ENCODE peak calls at places on chromosomes 4 and X, in nine cellular contexts. One of them, this sample, is unnamed.

GRCh38 chr4:162645381-162645780 is 481.6 kb upstream of the FSTL5 start:
- DNase-seq in AG04449: no peak
- DNase-seq in type B pancreatic cell: no peak
- DNase-seq in suprapubic skin: no peak
- DNase-seq in cardiac fibroblast: peak
- DNase-seq in K562: no peak
- DNase-seq in heart left ventricle: no peak
- DNase-seq in nephron progenitor cell: no peak
- DNase-seq in OCI-LY7: no peak
- DNase-seq in this sample: no peak

GRCh38 chr4:100414016-100414790 is 103.6 kb downstream of the EMCN start:
- DNase-seq in type B pancreatic cell: no peak
- DNase-seq in cardiac fibroblast: no peak
- DNase-seq in OCI-LY7: no peak
- DNase-seq in heart left ventricle: no peak
- DNase-seq in AG04449: no peak
- DNase-seq in suprapubic skin: no peak
- DNase-seq in nephron progenitor cell: no peak
- DNase-seq in K562: no peak
- DNase-seq in this sample: no peak

GRCh38 chr4:159434496-159435241 is 331.8 kb downstream of the RAPGEF2 start:
- DNase-seq in nephron progenitor cell: no peak
- DNase-seq in AG04449: no peak
- DNase-seq in K562: no peak
- DNase-seq in OCI-LY7: no peak
- DNase-seq in heart left ventricle: no peak
- DNase-seq in type B pancreatic cell: no peak
- DNase-seq in suprapubic skin: no peak
- DNase-seq in cardiac fibroblast: peak
- DNase-seq in this sample: no peak

GRCh38 chr4:174764105-174764729 is 64.8 kb downstream of the GLRA3 start:
- DNase-seq in K562: peak
- DNase-seq in nephron progenitor cell: no peak
- DNase-seq in suprapubic skin: no peak
- DNase-seq in heart left ventricle: no peak
- DNase-seq in cardiac fibroblast: peak
- DNase-seq in AG04449: peak
- DNase-seq in OCI-LY7: peak
- DNase-seq in type B pancreatic cell: no peak
- DNase-seq in this sample: no peak

GRCh38 chrX:23390979-23391378 is 56.3 kb downstream of the PTCHD1 start:
- DNase-seq in AG04449: no peak
- DNase-seq in type B pancreatic cell: no peak
- DNase-seq in heart left ventricle: no peak
- DNase-seq in cardiac fibroblast: no peak
- DNase-seq in OCI-LY7: no peak
- DNase-seq in suprapubic skin: no peak
- DNase-seq in K562: no peak
- DNase-seq in nephron progenitor cell: no peak
- DNase-seq in this sample: no peak

GRCh38 chr4:1983053-1983845 is 25.5 kb downstream of the NELFA start:
- DNase-seq in heart left ventricle: no peak
- DNase-seq in OCI-LY7: no peak
- DNase-seq in K562: no peak
- DNase-seq in type B pancreatic cell: no peak
- DNase-seq in nephron progenitor cell: no peak
- DNase-seq in AG04449: no peak
- DNase-seq in suprapubic skin: no peak
- DNase-seq in cardiac fibroblast: no peak
- DNase-seq in this sample: no peak

GRCh38 chr4:2254665-2255500 is 7.0 kb downstream of the MXD4 start:
- DNase-seq in cardiac fibroblast: no peak
- DNase-seq in suprapubic skin: peak
- DNase-seq in heart left ventricle: peak
- DNase-seq in type B pancreatic cell: no peak
- DNase-seq in K562: no peak
- DNase-seq in AG04449: no peak
- DNase-seq in OCI-LY7: no peak
- DNase-seq in nephron progenitor cell: no peak
- DNase-seq in this sample: no peak

GRCh38 chrX:125340508-125340907 is 20.8 kb downstream of the TEX13C start:
- DNase-seq in K562: peak
- DNase-seq in AG04449: no peak
- DNase-seq in type B pancreatic cell: no peak
- DNase-seq in suprapubic skin: no peak
- DNase-seq in cardiac fibroblast: no peak
- DNase-seq in heart left ventricle: no peak
- DNase-seq in nephron progenitor cell: no peak
- DNase-seq in OCI-LY7: no peak
- DNase-seq in this sample: no peak

GRCh38 chr4:138919094-138919936 is 96.3 kb upstream of the NOCT start:
- DNase-seq in K562: peak
- DNase-seq in heart left ventricle: peak
- DNase-seq in OCI-LY7: peak
- DNase-seq in nephron progenitor cell: peak
- DNase-seq in AG04449: no peak
- DNase-seq in type B pancreatic cell: peak
- DNase-seq in cardiac fibroblast: peak
- DNase-seq in suprapubic skin: no peak
- DNase-seq in this sample: peak

GRCh38 chr4:69617083-69617694 is 22.3 kb downstream of the UGT2A2 start:
- DNase-seq in K562: peak
- DNase-seq in suprapubic skin: no peak
- DNase-seq in heart left ventricle: no peak
- DNase-seq in AG04449: no peak
- DNase-seq in OCI-LY7: peak
- DNase-seq in nephron progenitor cell: no peak
- DNase-seq in type B pancreatic cell: no peak
- DNase-seq in cardiac fibroblast: peak
- DNase-seq in this sample: no peak

GRCh38 chr4:16909245-16909644 is 10.8 kb upstream of the LDB2 start:
- DNase-seq in cardiac fibroblast: no peak
- DNase-seq in OCI-LY7: no peak
- DNase-seq in K562: no peak
- DNase-seq in type B pancreatic cell: no peak
- DNase-seq in AG04449: no peak
- DNase-seq in nephron progenitor cell: no peak
- DNase-seq in suprapubic skin: no peak
- DNase-seq in heart left ventricle: peak
- DNase-seq in this sample: no peak

GRCh38 chr4:183295711-183296110 is 24.4 kb downstream of the CLDN22 start:
- DNase-seq in type B pancreatic cell: no peak
- DNase-seq in cardiac fibroblast: no peak
- DNase-seq in heart left ventricle: no peak
- DNase-seq in AG04449: no peak
- DNase-seq in OCI-LY7: no peak
- DNase-seq in K562: no peak
- DNase-seq in nephron progenitor cell: no peak
- DNase-seq in suprapubic skin: no peak
- DNase-seq in this sample: no peak

GRCh38 chrX:40266490-40267333 is 169.0 kb upstream of the BCOR start:
- DNase-seq in nephron progenitor cell: peak
- DNase-seq in OCI-LY7: peak
- DNase-seq in cardiac fibroblast: peak
- DNase-seq in suprapubic skin: peak
- DNase-seq in K562: peak
- DNase-seq in heart left ventricle: peak
- DNase-seq in AG04449: no peak
- DNase-seq in type B pancreatic cell: peak
- DNase-seq in this sample: peak

GRCh38 chr4:128787509-128788311 is 21.8 kb upstream of the JADE1 start:
- DNase-seq in OCI-LY7: no peak
- DNase-seq in nephron progenitor cell: peak
- DNase-seq in cardiac fibroblast: no peak
- DNase-seq in type B pancreatic cell: no peak
- DNase-seq in suprapubic skin: no peak
- DNase-seq in K562: peak
- DNase-seq in AG04449: no peak
- DNase-seq in heart left ventricle: no peak
- DNase-seq in this sample: no peak

GRCh38 chr4:40840985-40841571 is 91.3 kb downstream of the NSUN7 start:
- DNase-seq in type B pancreatic cell: no peak
- DNase-seq in nephron progenitor cell: peak
- DNase-seq in heart left ventricle: peak
- DNase-seq in OCI-LY7: peak
- DNase-seq in suprapubic skin: peak
- DNase-seq in AG04449: peak
- DNase-seq in cardiac fibroblast: peak
- DNase-seq in K562: peak
- DNase-seq in this sample: peak

GRCh38 chr4:40418430-40419230 is 83.5 kb downstream of the CHRNA9 start:
- DNase-seq in AG04449: no peak
- DNase-seq in suprapubic skin: no peak
- DNase-seq in OCI-LY7: no peak
- DNase-seq in type B pancreatic cell: no peak
- DNase-seq in K562: no peak
- DNase-seq in cardiac fibroblast: no peak
- DNase-seq in nephron progenitor cell: no peak
- DNase-seq in heart left ventricle: no peak
- DNase-seq in this sample: no peak

GRCh38 chr4:142365386-142365785 is 480.7 kb downstream of the INPP4B start:
- DNase-seq in suprapubic skin: no peak
- DNase-seq in OCI-LY7: no peak
- DNase-seq in heart left ventricle: no peak
- DNase-seq in type B pancreatic cell: no peak
- DNase-seq in AG04449: no peak
- DNase-seq in K562: no peak
- DNase-seq in nephron progenitor cell: no peak
- DNase-seq in cardiac fibroblast: no peak
- DNase-seq in this sample: no peak

GRCh38 chrX:1435241-1435900 is 17.3 kb downstream of the ASMTL start:
- DNase-seq in type B pancreatic cell: no peak
- DNase-seq in suprapubic skin: peak
- DNase-seq in OCI-LY7: no peak
- DNase-seq in AG04449: no peak
- DNase-seq in cardiac fibroblast: no peak
- DNase-seq in heart left ventricle: no peak
- DNase-seq in K562: no peak
- DNase-seq in nephron progenitor cell: no peak
- DNase-seq in this sample: no peak

GRCh38 chr4:84327526-84327925 is 171.6 kb downstream of the NKX6-1 start:
- DNase-seq in OCI-LY7: no peak
- DNase-seq in cardiac fibroblast: no peak
- DNase-seq in type B pancreatic cell: no peak
- DNase-seq in AG04449: no peak
- DNase-seq in nephron progenitor cell: no peak
- DNase-seq in K562: no peak
- DNase-seq in suprapubic skin: no peak
- DNase-seq in heart left ventricle: no peak
- DNase-seq in this sample: no peak

GRCh38 chr4:54229631-54230478 is 762 bp downstream of the PDGFRA start:
- DNase-seq in heart left ventricle: no peak
- DNase-seq in nephron progenitor cell: peak
- DNase-seq in AG04449: no peak
- DNase-seq in K562: no peak
- DNase-seq in cardiac fibroblast: peak
- DNase-seq in suprapubic skin: peak
- DNase-seq in type B pancreatic cell: no peak
- DNase-seq in OCI-LY7: no peak
- DNase-seq in this sample: peak

GRCh38 chr4:125313989-125314602 is 659 bp upstream of the FAT4 start:
- DNase-seq in K562: no peak
- DNase-seq in heart left ventricle: no peak
- DNase-seq in type B pancreatic cell: no peak
- DNase-seq in OCI-LY7: no peak
- DNase-seq in cardiac fibroblast: no peak
- DNase-seq in AG04449: no peak
- DNase-seq in nephron progenitor cell: peak
- DNase-seq in suprapubic skin: no peak
- DNase-seq in this sample: no peak

GRCh38 chr4:80235451-80235850 is 31.0 kb upstream of the FGF5 start:
- DNase-seq in type B pancreatic cell: no peak
- DNase-seq in OCI-LY7: no peak
- DNase-seq in heart left ventricle: no peak
- DNase-seq in nephron progenitor cell: no peak
- DNase-seq in AG04449: no peak
- DNase-seq in cardiac fibroblast: peak
- DNase-seq in K562: no peak
- DNase-seq in suprapubic skin: no peak
- DNase-seq in this sample: no peak

GRCh38 chrX:38627683-38628082 is 66.3 kb downstream of the TSPAN7 start:
- DNase-seq in nephron progenitor cell: no peak
- DNase-seq in type B pancreatic cell: no peak
- DNase-seq in OCI-LY7: peak
- DNase-seq in suprapubic skin: no peak
- DNase-seq in heart left ventricle: no peak
- DNase-seq in AG04449: no peak
- DNase-seq in K562: peak
- DNase-seq in cardiac fibroblast: peak
- DNase-seq in this sample: no peak
- TF ChIP-seq CTCF in nephron progenitor cell: peak
- TF ChIP-seq CTCF in type B pancreatic cell: peak
- TF ChIP-seq CTCF in OCI-LY7: peak
- TF ChIP-seq CTCF in suprapubic skin: no peak
- TF ChIP-seq CTCF in heart left ventricle: peak
- TF ChIP-seq CTCF in AG04449: no peak
- TF ChIP-seq CTCF in K562: peak
- TF ChIP-seq CTCF in cardiac fibroblast: peak
- TF ChIP-seq CTCF in this sample: peak

GRCh38 chrX:154029439-154029838 is 9.7 kb upstream of the IRAK1 start:
- DNase-seq in AG04449: no peak
- DNase-seq in K562: peak
- DNase-seq in heart left ventricle: no peak
- DNase-seq in nephron progenitor cell: no peak
- DNase-seq in OCI-LY7: no peak
- DNase-seq in cardiac fibroblast: no peak
- DNase-seq in type B pancreatic cell: no peak
- DNase-seq in suprapubic skin: no peak
- DNase-seq in this sample: no peak
- TF ChIP-seq CTCF in AG04449: no peak
- TF ChIP-seq CTCF in K562: peak
- TF ChIP-seq CTCF in heart left ventricle: no peak
- TF ChIP-seq CTCF in nephron progenitor cell: no peak
- TF ChIP-seq CTCF in OCI-LY7: peak
- TF ChIP-seq CTCF in cardiac fibroblast: no peak
- TF ChIP-seq CTCF in type B pancreatic cell: no peak
- TF ChIP-seq CTCF in suprapubic skin: no peak
- TF ChIP-seq CTCF in this sample: no peak

DNA sequence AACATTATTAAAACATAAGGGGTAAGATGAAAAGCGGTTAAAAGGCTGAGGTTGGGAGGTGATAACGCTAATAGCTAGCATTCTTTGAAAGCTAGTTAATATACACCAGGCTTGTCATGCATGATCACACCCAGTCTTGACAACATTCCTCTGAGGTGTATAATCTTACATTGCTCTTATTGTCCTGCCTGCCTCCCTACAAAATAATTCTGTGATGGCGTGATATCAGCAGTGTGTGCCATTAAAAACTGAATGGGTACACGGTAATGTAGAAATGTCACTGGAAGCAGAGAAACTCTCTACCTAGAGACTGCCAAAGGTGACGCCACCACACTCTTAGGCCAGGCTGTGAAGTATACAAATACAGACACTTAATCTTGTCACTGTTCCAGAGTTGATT is 68.1 kb downstream of the DIAPH2 start:
- DNase-seq in heart left ventricle: no peak
- DNase-seq in nephron progenitor cell: no peak
- DNase-seq in type B pancreatic cell: no peak
- DNase-seq in cardiac fibroblast: no peak
- DNase-seq in OCI-LY7: no peak
- DNase-seq in AG04449: no peak
- DNase-seq in suprapubic skin: no peak
- DNase-seq in K562: no peak
- DNase-seq in this sample: no peak
- TF ChIP-seq CTCF in heart left ventricle: no peak
- TF ChIP-seq CTCF in nephron progenitor cell: no peak
- TF ChIP-seq CTCF in type B pancreatic cell: no peak
- TF ChIP-seq CTCF in cardiac fibroblast: no peak
- TF ChIP-seq CTCF in OCI-LY7: no peak
- TF ChIP-seq CTCF in AG04449: no peak
- TF ChIP-seq CTCF in suprapubic skin: no peak
- TF ChIP-seq CTCF in K562: no peak
- TF ChIP-seq CTCF in this sample: no peak

GRCh38 chrX:63920875-63921274 is 135.9 kb upstream of the ARHGEF9 start:
- DNase-seq in OCI-LY7: peak
- DNase-seq in type B pancreatic cell: no peak
- DNase-seq in K562: no peak
- DNase-seq in cardiac fibroblast: no peak
- DNase-seq in AG04449: no peak
- DNase-seq in heart left ventricle: no peak
- DNase-seq in suprapubic skin: no peak
- DNase-seq in nephron progenitor cell: no peak
- DNase-seq in this sample: no peak
- TF ChIP-seq CTCF in OCI-LY7: no peak
- TF ChIP-seq CTCF in type B pancreatic cell: no peak
- TF ChIP-seq CTCF in K562: no peak
- TF ChIP-seq CTCF in cardiac fibroblast: no peak
- TF ChIP-seq CTCF in AG04449: no peak
- TF ChIP-seq CTCF in heart left ventricle: no peak
- TF ChIP-seq CTCF in suprapubic skin: no peak
- TF ChIP-seq CTCF in nephron progenitor cell: no peak
- TF ChIP-seq CTCF in this sample: no peak